ENCODE peak calls at places on chromosomes 6 and 20, in four cellular contexts. One of them, this sample, is unnamed.

GRCh38 chr6:136784271-136784664 is 8.0 kb downstream of the MAP3K5 start:
- DNase-seq in spleen: no peak
- DNase-seq in CD8-positive, alpha-beta memory T cell: no peak
- DNase-seq in B cell: no peak
- DNase-seq in this sample: no peak

GRCh38 chr6:52725133-52725529 is 38.1 kb downstream of the GSTA2 start:
- DNase-seq in spleen: no peak
- DNase-seq in CD8-positive, alpha-beta memory T cell: no peak
- DNase-seq in B cell: no peak
- DNase-seq in this sample: no peak

GRCh38 chr6:72552938-72553337 is 68.9 kb upstream of the KCNQ5 start:
- DNase-seq in spleen: no peak
- DNase-seq in CD8-positive, alpha-beta memory T cell: no peak
- DNase-seq in B cell: no peak
- DNase-seq in this sample: no peak

GRCh38 chr6:47047479-47048411 is 5.6 kb upstream of the ADGRF1 start:
- DNase-seq in spleen: no peak
- DNase-seq in CD8-positive, alpha-beta memory T cell: no peak
- DNase-seq in B cell: peak
- DNase-seq in this sample: peak

GRCh38 chr6:151372164-151372563 is 19.2 kb downstream of the ZBTB2 start:
- DNase-seq in spleen: no peak
- DNase-seq in CD8-positive, alpha-beta memory T cell: no peak
- DNase-seq in B cell: no peak
- DNase-seq in this sample: no peak

GRCh38 chr6:167858086-167858591 is 31.4 kb downstream of the AFDN start:
- DNase-seq in spleen: no peak
- DNase-seq in CD8-positive, alpha-beta memory T cell: no peak
- DNase-seq in B cell: no peak
- DNase-seq in this sample: no peak

GRCh38 chr6:29746050-29746449 is 22.8 kb downstream of the HLA-F start:
- DNase-seq in spleen: no peak
- DNase-seq in CD8-positive, alpha-beta memory T cell: no peak
- DNase-seq in B cell: no peak
- DNase-seq in this sample: no peak

GRCh38 chr6:21885532-21886089 is 292.1 kb downstream of the SOX4 start:
- DNase-seq in spleen: no peak
- DNase-seq in CD8-positive, alpha-beta memory T cell: no peak
- DNase-seq in B cell: no peak
- DNase-seq in this sample: no peak

GRCh38 chr20:45779011-45779915 is 12.4 kb downstream of the WFDC3 start:
- DNase-seq in spleen: no peak
- DNase-seq in CD8-positive, alpha-beta memory T cell: no peak
- DNase-seq in B cell: no peak
- DNase-seq in this sample: no peak

GRCh38 chr20:61236677-61237076 is 15.4 kb upstream of the CDH4 start:
- DNase-seq in spleen: no peak
- DNase-seq in CD8-positive, alpha-beta memory T cell: no peak
- DNase-seq in B cell: no peak
- DNase-seq in this sample: no peak

GRCh38 chr6:53611342-53611741 is 54.2 kb downstream of the KLHL31 start:
- DNase-seq in spleen: no peak
- DNase-seq in CD8-positive, alpha-beta memory T cell: no peak
- DNase-seq in B cell: no peak
- DNase-seq in this sample: no peak

GRCh38 chr6:134480593-134480992 is 162.7 kb upstream of the SGK1 start:
- DNase-seq in spleen: no peak
- DNase-seq in CD8-positive, alpha-beta memory T cell: no peak
- DNase-seq in B cell: no peak
- DNase-seq in this sample: no peak

GRCh38 chr6:24827162-24827561 is 28.4 kb upstream of the ARMH2 start:
- DNase-seq in spleen: no peak
- DNase-seq in CD8-positive, alpha-beta memory T cell: no peak
- DNase-seq in B cell: no peak
- DNase-seq in this sample: no peak

GRCh38 chr6:119349041-119349340 is 570 bp downstream of the MAN1A1 start:
- DNase-seq in spleen: peak
- DNase-seq in CD8-positive, alpha-beta memory T cell: no peak
- DNase-seq in B cell: no peak
- DNase-seq in this sample: no peak

GRCh38 chr6:107448776-107449175 is 10.6 kb downstream of the PDSS2 start:
- DNase-seq in spleen: no peak
- DNase-seq in CD8-positive, alpha-beta memory T cell: no peak
- DNase-seq in B cell: no peak
- DNase-seq in this sample: no peak

GRCh38 chr6:44131880-44132279 is 4.5 kb downstream of the TMEM63B start:
- DNase-seq in spleen: peak
- DNase-seq in CD8-positive, alpha-beta memory T cell: no peak
- DNase-seq in B cell: no peak
- DNase-seq in this sample: no peak

GRCh38 chr6:169774347-169774746 is 22.9 kb downstream of the ERMARD start:
- DNase-seq in spleen: no peak
- DNase-seq in CD8-positive, alpha-beta memory T cell: no peak
- DNase-seq in B cell: no peak
- DNase-seq in this sample: no peak

GRCh38 chr6:133241088-133241900 is at the start of gene EYA4:
- DNase-seq in spleen: peak
- DNase-seq in CD8-positive, alpha-beta memory T cell: no peak
- DNase-seq in B cell: no peak
- DNase-seq in this sample: no peak

GRCh38 chr6:99492137-99492536 is 23.1 kb downstream of the USP45 start:
- DNase-seq in spleen: no peak
- DNase-seq in CD8-positive, alpha-beta memory T cell: no peak
- DNase-seq in B cell: no peak
- DNase-seq in this sample: no peak

GRCh38 chr20:34271961-34272360 is 30.7 kb downstream of the ASIP start:
- DNase-seq in spleen: no peak
- DNase-seq in CD8-positive, alpha-beta memory T cell: no peak
- DNase-seq in B cell: no peak
- DNase-seq in this sample: no peak

GRCh38 chr6:155524249-155524651 is 68.6 kb upstream of the NOX3 start:
- DNase-seq in spleen: no peak
- DNase-seq in CD8-positive, alpha-beta memory T cell: no peak
- DNase-seq in B cell: no peak
- DNase-seq in this sample: no peak

GRCh38 chr20:44104807-44105517 is 82.0 kb downstream of the JPH2 start:
- DNase-seq in spleen: no peak
- DNase-seq in CD8-positive, alpha-beta memory T cell: no peak
- DNase-seq in B cell: no peak
- DNase-seq in this sample: no peak

GRCh38 chr6:170222498-170223471 is 68.1 kb downstream of the DLL1 start:
- DNase-seq in spleen: peak
- DNase-seq in CD8-positive, alpha-beta memory T cell: no peak
- DNase-seq in B cell: no peak
- DNase-seq in this sample: no peak

GRCh38 chr6:5379647-5380242 is 118.4 kb downstream of the FARS2 start:
- DNase-seq in spleen: no peak
- DNase-seq in CD8-positive, alpha-beta memory T cell: no peak
- DNase-seq in B cell: peak
- DNase-seq in this sample: peak

GRCh38 chr6:79240509-79240908 is 6.0 kb upstream of the HMGN3 start:
- DNase-seq in spleen: no peak
- DNase-seq in CD8-positive, alpha-beta memory T cell: no peak
- DNase-seq in B cell: no peak
- DNase-seq in this sample: no peak

GRCh38 chr6:13404115-13404891 is 76.0 kb upstream of the TBC1D7 start:
- DNase-seq in spleen: no peak
- DNase-seq in CD8-positive, alpha-beta memory T cell: no peak
- DNase-seq in B cell: no peak
- DNase-seq in this sample: no peak

GRCh38 chr6:131281471-131282270 is 146.4 kb downstream of the AKAP7 start:
- DNase-seq in spleen: peak
- DNase-seq in CD8-positive, alpha-beta memory T cell: peak
- DNase-seq in B cell: peak
- DNase-seq in this sample: peak

GRCh38 chr6:46925563-46926253 is 4.0 kb upstream of the ADGRF5 start:
- DNase-seq in spleen: no peak
- DNase-seq in CD8-positive, alpha-beta memory T cell: no peak
- DNase-seq in B cell: no peak
- DNase-seq in this sample: no peak

GRCh38 chr20:54062812-54063280 is 7.5 kb downstream of the BCAS1 start:
- DNase-seq in spleen: no peak
- DNase-seq in CD8-positive, alpha-beta memory T cell: no peak
- DNase-seq in B cell: peak
- DNase-seq in this sample: peak

GRCh38 chr6:56962451-56962850 is 7.5 kb downstream of the BEND6 start:
- DNase-seq in spleen: no peak
- DNase-seq in CD8-positive, alpha-beta memory T cell: no peak
- DNase-seq in B cell: no peak
- DNase-seq in this sample: no peak

GRCh38 chr6:30747300-30747687 is 2.9 kb upstream of the IER3 start:
- DNase-seq in spleen: no peak
- DNase-seq in CD8-positive, alpha-beta memory T cell: no peak
- DNase-seq in B cell: no peak
- DNase-seq in this sample: no peak